ENCODE peak calls at places on chromosomes 4 and X, in six cellular contexts. Q is adrenal gland, F is tibial artery, Y is A673, G is Peyer's patch, D is spleen. Z is an unnamed sample.
A peak's percentile ranks its signal among the peaks of the same experiment; 100 is the strongest.

GRCh38 chr4:138943893-138944292 is 71.7 kb upstream of the NOCT start:
- DNase-seq in Q (no peak), F (no peak), Y (no peak), G (no peak), D (no peak), Z (no peak)

GRCh38 chrX:102155806-102156179 is at the start of gene BEX5:
- DNase-seq in Q (peak; percentile 33), F (peak; percentile 65), Y (peak; percentile 67), G (peak; percentile 41), D (peak; percentile 83), Z (peak; percentile 46)

GRCh38 chr4:2511645-2512131 is 24.8 kb upstream of the FAM193A start:
- DNase-seq in Q (no peak), F (no peak), Y (no peak), G (peak; percentile 39), D (no peak), Z (peak; percentile 6)

GRCh38 chrX:150773634-150774033 is 80.4 kb downstream of the MTMR1 start:
- DNase-seq in Q (no peak), F (no peak), Y (no peak), G (no peak), D (no peak), Z (no peak)

GRCh38 chr4:127642169-127642568 is 9.4 kb downstream of the INTU start:
- DNase-seq in Q (no peak), F (no peak), Y (no peak), G (no peak), D (no peak), Z (no peak)

GRCh38 chr4:155921597-155921996 is 18.1 kb downstream of the TDO2 start:
- DNase-seq in Q (no peak), F (no peak), Y (no peak), G (no peak), D (no peak), Z (no peak)

GRCh38 chrX:31021537-31021936 is 50.3 kb downstream of the FTHL17 start:
- DNase-seq in Q (no peak), F (no peak), Y (peak; percentile 92), G (no peak), D (no peak), Z (no peak)

GRCh38 chr4:153651041-153651960 is 32.8 kb upstream of the TLR2 start:
- DNase-seq in Q (peak; percentile 67), F (no peak), Y (peak; percentile 85), G (peak; percentile 51), D (peak; percentile 87), Z (no peak)

GRCh38 chr4:150583287-150584197 is 1.6 kb downstream of the MAB21L2 start:
- DNase-seq in Q (no peak), F (peak; percentile 74), Y (no peak), G (no peak), D (peak; percentile 72), Z (no peak)

GRCh38 chr4:2256781-2257191 is 5.1 kb downstream of the MXD4 start:
- DNase-seq in Q (peak; percentile 56), F (peak; percentile 94), Y (no peak), G (peak; percentile 30), D (peak; percentile 88), Z (no peak)

GRCh38 chr4:109701566-109702399 is 1.5 kb downstream of the CASP6 start:
- DNase-seq in Q (no peak), F (no peak), Y (no peak), G (no peak), D (no peak), Z (no peak)

GRCh38 chr4:119726505-119726904 is 97.9 kb upstream of the PDE5A start:
- DNase-seq in Q (no peak), F (no peak), Y (no peak), G (no peak), D (no peak), Z (no peak)

GRCh38 chr4:99504804-99505502 is 5.9 kb upstream of the C4orf17 start:
- DNase-seq in Q (no peak), F (no peak), Y (no peak), G (no peak), D (no peak), Z (no peak)

DNA sequence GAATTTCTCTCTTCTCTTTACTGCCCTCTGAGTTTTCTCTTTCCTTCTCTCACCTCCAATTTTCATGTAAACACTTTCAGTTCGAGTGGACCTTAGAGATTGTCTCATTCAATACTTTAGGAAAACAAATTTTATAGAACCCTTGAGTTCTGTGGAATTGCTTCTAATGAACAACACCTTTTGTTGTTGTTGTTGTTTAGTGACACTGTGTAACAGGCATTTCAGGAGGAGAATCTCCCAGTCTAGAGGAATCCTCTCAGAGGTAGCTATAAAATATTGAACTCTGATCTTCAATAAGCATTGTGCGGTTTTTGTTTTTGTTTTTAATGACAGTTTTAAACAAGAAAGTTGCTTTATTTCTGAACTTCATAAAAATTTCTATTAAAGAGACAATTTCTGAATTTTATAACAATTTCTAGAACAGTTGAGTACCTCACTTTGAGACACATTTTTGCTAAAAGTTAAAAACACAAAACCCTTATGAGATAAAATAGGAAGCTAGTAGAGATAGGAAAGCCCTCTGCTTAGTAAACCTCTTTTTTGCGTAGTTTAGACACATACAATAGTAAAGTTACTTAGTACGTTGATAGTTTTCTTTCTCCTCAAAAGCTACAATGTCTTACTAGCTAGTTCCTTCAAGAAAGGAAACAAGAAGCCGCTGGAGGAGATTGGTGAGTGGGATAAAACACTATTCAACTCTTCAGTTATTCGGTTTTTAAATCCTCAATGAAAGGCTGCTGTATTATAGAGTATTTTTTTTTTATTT is 38.8 kb downstream of the CLCN3 start:
- DNase-seq in Q (no peak), F (no peak), Y (no peak), G (no peak), D (no peak), Z (no peak)
- H3K36me3 ChIP-seq in Q (no peaks in the 10 kb centered on the region), F (no peaks in the 10 kb centered on the region), Y (no peaks in the 10 kb centered on the region), G (no peaks in the 10 kb centered on the region), D (no peaks in the 10 kb centered on the region), Z (no peaks in the 10 kb centered on the region)

DNA sequence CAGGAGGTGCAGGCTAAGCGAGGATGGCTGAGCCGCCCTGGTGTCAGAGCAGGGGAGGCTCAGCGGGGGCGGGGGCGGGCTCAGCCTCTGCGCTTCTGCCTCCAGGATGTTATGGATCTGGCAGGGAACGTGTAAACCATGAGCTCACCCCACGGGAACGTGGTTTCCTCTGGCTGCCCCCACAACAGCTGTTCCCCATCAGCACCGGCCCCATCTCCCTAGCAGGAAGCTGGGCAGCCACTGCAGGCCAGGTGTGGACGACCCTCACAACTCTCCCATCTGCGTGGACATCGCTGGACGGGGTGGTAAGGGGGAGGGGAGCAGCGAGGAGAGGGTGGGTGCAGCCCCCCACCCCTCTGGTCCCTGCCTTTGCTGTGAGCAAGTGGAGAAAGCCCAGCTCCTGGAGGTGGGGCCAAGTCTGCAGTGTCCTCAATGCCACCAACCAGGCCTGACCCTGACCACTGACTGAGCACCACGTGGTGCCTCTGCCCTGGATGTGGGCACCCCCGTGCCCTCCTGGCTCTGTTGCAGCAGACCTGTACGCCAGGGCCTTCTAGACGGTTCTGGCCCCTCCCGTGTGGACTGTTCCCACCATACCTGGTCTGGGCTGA is 28.1 kb upstream of the SPON2 start:
- DNase-seq in Q (peak; percentile 35), F (peak; percentile 62), Y (peak; percentile 36), G (peak; percentile 61), D (peak; percentile 81), Z (peak; percentile 18)
- H3K4me3 ChIP-seq in Q (no peak overlapping the region), F (no peak overlapping the region), Y (no peak overlapping the region), G (peak overlapping the region; percentile 52), D (peak overlapping the region; percentile 37), Z (peak overlapping the region; percentile 59)

GRCh38 chrX:154403192-154403591 is 5.0 kb downstream of the RPL10 start:
- DNase-seq in Q (no peak), F (peak; percentile 45), Y (no peak), G (no peak), D (no peak), Z (no peak)
- H3K27ac ChIP-seq in Q (no peak overlapping the region), F (no peak overlapping the region), Y (no peak overlapping the region), G (no peak overlapping the region), D (no peak overlapping the region), Z (no peak overlapping the region)

GRCh38 chr4:26420903-26421302 is 69.4 kb downstream of the CCKAR start:
- DNase-seq in Q (no peak), F (no peak), Y (no peak), G (no peak), D (no peak), Z (no peak)

GRCh38 chr4:26425953-26426352 is 64.3 kb downstream of the CCKAR start:
- DNase-seq in Q (no peak), F (no peak), Y (no peak), G (no peak), D (no peak), Z (no peak)

GRCh38 chr4:26426892-26427291 is 63.4 kb downstream of the CCKAR start:
- DNase-seq in Q (no peak), F (no peak), Y (no peak), G (no peak), D (no peak), Z (no peak)

GRCh38 chr4:26424838-26425237 is 65.4 kb downstream of the CCKAR start:
- DNase-seq in Q (no peak), F (no peak), Y (peak; percentile 13), G (no peak), D (no peak), Z (no peak)

GRCh38 chr4:26424143-26424542 is 66.1 kb downstream of the CCKAR start:
- DNase-seq in Q (no peak), F (no peak), Y (no peak), G (no peak), D (no peak), Z (no peak)
- H3K36me3 ChIP-seq in Q (no peaks in the 10 kb centered on the region), F (peaks cover 14% of the 10 kb centered on the region), Y (peaks cover 16% of the 10 kb centered on the region), G (no peaks in the 10 kb centered on the region), D (peaks cover 22% of the 10 kb centered on the region), Z (peaks cover 12% of the 10 kb centered on the region)

DNA sequence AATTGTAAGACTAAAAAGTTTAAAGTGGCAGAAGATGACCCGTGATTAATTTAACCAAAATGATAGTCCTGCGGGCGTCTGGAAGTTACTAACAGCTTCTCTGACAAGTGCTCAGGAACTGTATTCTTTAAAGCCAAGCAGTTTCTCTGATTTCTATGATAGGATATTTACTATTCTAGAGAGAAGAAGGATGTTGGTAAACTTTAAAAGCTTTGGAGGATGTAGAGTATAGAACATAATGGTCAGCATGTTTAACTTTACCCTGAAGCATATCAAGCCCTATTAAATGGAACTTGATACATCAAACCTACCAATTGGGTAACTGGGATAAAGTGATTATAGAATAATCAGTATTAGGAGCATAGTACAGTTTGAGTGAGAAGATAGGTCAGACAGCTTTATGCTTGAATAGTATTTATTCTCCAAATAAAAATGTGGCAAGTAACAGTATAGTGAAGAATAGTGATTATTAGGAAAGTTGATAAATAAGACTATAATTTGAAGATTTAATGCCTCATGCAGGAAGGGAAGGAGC is 1.8 kb downstream of the STIM2 start:
- DNase-seq in Q (no peak), F (no peak), Y (no peak), G (no peak), D (no peak), Z (no peak)
- H3K4me3 ChIP-seq in Q (no peak overlapping the region), F (peak overlapping the region; percentile 89), Y (peak overlapping the region; percentile 85), G (peak overlapping the region; percentile 93), D (peak overlapping the region; percentile 83), Z (peak overlapping the region; percentile 74)

GRCh38 chr4:94976371-94977011 is 218.7 kb downstream of the BMPR1B start:
- DNase-seq in Q (no peak), F (no peak), Y (peak; percentile 20), G (no peak), D (no peak), Z (no peak)
- H3K27ac ChIP-seq in Q (no peak overlapping the region), F (no peak overlapping the region), Y (no peak overlapping the region), G (no peak overlapping the region), D (no peak overlapping the region), Z (no peak overlapping the region)